ENCODE peak calls at places on chromosomes 2 and 18, in eight cellular contexts. U is cardiac muscle cell; X is thoracic aorta; N is mammary epithelial cell; S is suprapubic skin; E is CD4-positive, alpha-beta T cell; G is transverse colon; P is small intestine. A is an unnamed sample. For H3K9me3, the result is how much of the 10 kb centered on the place peaks cover.

GRCh38 chr2:153873062-153874048 is 1.6 kb downstream of the GALNT13 start:
- DNase-seq in E (no peak), P (no peak), U (no peak), G (no peak), S (no peak), X (no peak), N (no peak), A (no peak)

GRCh38 chr2:215579809-215580208 is 143.9 kb upstream of the FN1 start:
- DNase-seq in N (peak), P (no peak), E (no peak), G (no peak), X (no peak), S (no peak), U (peak), A (no peak)

GRCh38 chr18:69622961-69623360 is 222.3 kb downstream of the DOK6 start:
- DNase-seq in N (no peak), E (no peak), X (no peak), S (no peak), P (no peak), G (no peak), U (no peak), A (no peak)

GRCh38 chr2:48572797-48573196 is 42.8 kb downstream of the STON1 start:
- DNase-seq in P (no peak), U (no peak), S (no peak), E (no peak), X (no peak), N (no peak), G (no peak), A (no peak)

GRCh38 chr2:188524519-188525113 is 232.9 kb downstream of the GULP1 start:
- DNase-seq in E (no peak), X (no peak), N (peak), S (no peak), G (peak), U (peak), P (peak), A (no peak)

GRCh38 chr18:68428026-68428425 is 286.9 kb downstream of the TMX3 start:
- DNase-seq in S (no peak), G (no peak), X (no peak), U (peak), E (no peak), N (peak), P (no peak), A (no peak)

GRCh38 chr2:8679827-8680731 is 1.8 kb upstream of the ID2 start:
- DNase-seq in U (peak), X (no peak), G (peak), S (no peak), P (peak), E (no peak), N (no peak), A (no peak)

GRCh38 chr2:196971574-196972279 is 45.2 kb upstream of the PGAP1 start:
- DNase-seq in U (no peak), X (no peak), G (no peak), E (no peak), P (no peak), N (no peak), S (no peak), A (no peak)

GRCh38 chr2:25567406-25567805 is 106.0 kb downstream of the DTNB start:
- DNase-seq in X (no peak), P (peak), S (no peak), N (peak), G (no peak), U (peak), E (no peak), A (no peak)

GRCh38 chr2:120546077-120546864 is 189.4 kb upstream of the GLI2 start:
- DNase-seq in N (no peak), P (peak), G (peak), E (no peak), S (peak), U (peak), X (peak), A (no peak)

GRCh38 chr2:112142525-112143078 is 4.4 kb downstream of the FBLN7 start:
- DNase-seq in S (no peak), G (no peak), U (no peak), E (no peak), N (no peak), P (no peak), X (no peak), A (no peak)

GRCh38 chr2:107738268-107738667 is 88.4 kb upstream of the RGPD4 start:
- DNase-seq in U (no peak), N (no peak), P (no peak), X (no peak), S (no peak), E (no peak), G (no peak), A (no peak)

GRCh38 chr2:39981877-39982276 is 202.8 kb upstream of the THUMPD2 start:
- DNase-seq in U (no peak), G (no peak), P (no peak), E (no peak), N (no peak), S (no peak), X (no peak), A (no peak)

GRCh38 chr2:150011336-150011735 is 423.8 kb upstream of the MMADHC start:
- DNase-seq in X (no peak), P (no peak), G (no peak), S (no peak), N (no peak), E (no peak), U (peak), A (no peak)

GRCh38 chr2:162243305-162243693 is at the start of gene FAP:
- DNase-seq in X (no peak), E (no peak), G (no peak), S (no peak), U (peak), P (no peak), N (peak), A (no peak)

GRCh38 chr2:240405654-240406313 is 29.7 kb upstream of the GPC1 start:
- DNase-seq in N (no peak), U (no peak), S (peak), G (no peak), X (no peak), E (no peak), P (no peak), A (peak)

GRCh38 chr2:112020561-112020960 is 34.5 kb upstream of the TMEM87B start:
- DNase-seq in E (no peak), U (no peak), X (no peak), N (no peak), G (no peak), S (no peak), P (no peak), A (no peak)

GRCh38 chr2:38973266-38973665 is 83.6 kb downstream of the ARHGEF33 start:
- DNase-seq in G (no peak), E (no peak), S (no peak), U (no peak), X (no peak), N (no peak), P (no peak), A (no peak)

GRCh38 chr2:120075545-120075944 is 62.7 kb downstream of the EPB41L5 start:
- DNase-seq in X (no peak), U (no peak), E (no peak), G (no peak), S (no peak), P (no peak), N (no peak), A (no peak)

GRCh38 chr2:128304715-128305554 is 13.7 kb downstream of the HS6ST1 start:
- DNase-seq in S (no peak), E (no peak), G (peak), P (no peak), N (peak), X (no peak), U (peak), A (no peak)

GRCh38 chr18:25737710-25738251 is 352.6 kb downstream of the SS18 start:
- DNase-seq in G (no peak), N (peak), X (no peak), S (no peak), U (peak), E (no peak), P (no peak), A (no peak)

GRCh38 chr2:122322815-122323214 is 567.4 kb downstream of the TSN start:
- DNase-seq in N (no peak), U (no peak), X (no peak), E (no peak), S (no peak), G (no peak), P (no peak), A (no peak)

GRCh38 chr2:151791545-151791944 is 36.7 kb downstream of the ARL5A start:
- DNase-seq in X (no peak), N (no peak), E (no peak), S (no peak), G (no peak), U (no peak), P (no peak), A (no peak)

GRCh38 chr18:21656402-21656801 is 44.3 kb downstream of the SNRPD1 start:
- DNase-seq in P (no peak), S (no peak), G (no peak), E (no peak), N (no peak), U (peak), X (no peak), A (no peak)

GRCh38 chr2:54831480-54831879 is 108.0 kb downstream of the EML6 start:
- DNase-seq in P (no peak), S (no peak), N (no peak), U (no peak), E (no peak), G (no peak), X (no peak), A (no peak)

GRCh38 chr2:238498188-238498587 is 71.5 kb downstream of the ASB1 start:
- DNase-seq in G (no peak), X (no peak), U (no peak), S (peak), E (no peak), N (no peak), P (no peak), A (no peak)

GRCh38 chr2:12676771-12677170 is 40.0 kb upstream of the TRIB2 start:
- DNase-seq in N (no peak), S (no peak), G (no peak), E (no peak), X (no peak), P (peak), U (no peak), A (no peak)

GRCh38 chr18:29154196-29154757 is 977.3 kb upstream of the CDH2 start:
- DNase-seq in N (peak), G (no peak), U (peak), P (no peak), E (no peak), X (no peak), S (no peak), A (no peak)

GRCh38 chr2:234858134-234858533 is 93.7 kb upstream of the SH3BP4 start:
- DNase-seq in G (no peak), E (no peak), N (no peak), S (no peak), X (no peak), U (no peak), P (no peak), A (no peak)

GRCh38 chr2:234293973-234294372 is 202.9 kb downstream of the ARL4C start:
- DNase-seq in G (no peak), N (peak), S (no peak), P (no peak), U (no peak), E (no peak), X (no peak), A (no peak)

GRCh38 chr2:117470311-117471095 is 344.0 kb upstream of the DDX18 start:
- DNase-seq in G (peak), P (peak), X (no peak), S (no peak), U (no peak), N (no peak), E (no peak), A (no peak)

GRCh38 chr2:124915567-124915966 is 890.5 kb downstream of the CNTNAP5 start:
- DNase-seq in S (no peak), E (no peak), G (no peak), P (no peak), X (no peak), N (no peak), U (no peak), A (no peak)

GRCh38 chr18:47931707-47932103 is 1.2 kb upstream of the SMAD2 start:
- DNase-seq in G (peak), E (no peak), U (peak), S (no peak), N (no peak), X (no peak), P (peak), A (no peak)

GRCh38 chr2:54558976-54559410 is 102.9 kb downstream of the SPTBN1 start:
- DNase-seq in X (no peak), G (no peak), P (no peak), U (no peak), S (no peak), N (no peak), E (no peak), A (no peak)

GRCh38 chr2:77479895-77480294 is 42.3 kb downstream of the LRRTM4 start:
- DNase-seq in P (no peak), E (no peak), X (no peak), N (no peak), S (no peak), U (no peak), G (no peak), A (no peak)

GRCh38 chr2:33340265-33340664 is 136.2 kb upstream of the RASGRP3 start:
- DNase-seq in G (peak), S (peak), E (no peak), P (no peak), X (peak), N (no peak), U (peak), A (no peak)

GRCh38 chr18:46488472-46489213 is 168.4 kb downstream of the LOXHD1 start:
- DNase-seq in X (no peak), S (no peak), N (no peak), U (no peak), E (no peak), P (no peak), G (no peak), A (no peak)

GRCh38 chr2:58757971-58758370 is 516.8 kb upstream of the FANCL start:
- DNase-seq in P (no peak), E (no peak), U (no peak), N (no peak), X (no peak), S (no peak), G (no peak), A (no peak)

GRCh38 chr2:222174450-222174849 is 124.3 kb downstream of the PAX3 start:
- DNase-seq in P (no peak), N (no peak), G (no peak), E (no peak), U (no peak), X (no peak), S (no peak), A (no peak)

GRCh38 chr2:172172513-172173217 is 70.0 kb upstream of the DLX2 start:
- DNase-seq in P (peak), G (peak), E (peak), N (peak), X (no peak), U (peak), S (no peak), A (peak)

DNA sequence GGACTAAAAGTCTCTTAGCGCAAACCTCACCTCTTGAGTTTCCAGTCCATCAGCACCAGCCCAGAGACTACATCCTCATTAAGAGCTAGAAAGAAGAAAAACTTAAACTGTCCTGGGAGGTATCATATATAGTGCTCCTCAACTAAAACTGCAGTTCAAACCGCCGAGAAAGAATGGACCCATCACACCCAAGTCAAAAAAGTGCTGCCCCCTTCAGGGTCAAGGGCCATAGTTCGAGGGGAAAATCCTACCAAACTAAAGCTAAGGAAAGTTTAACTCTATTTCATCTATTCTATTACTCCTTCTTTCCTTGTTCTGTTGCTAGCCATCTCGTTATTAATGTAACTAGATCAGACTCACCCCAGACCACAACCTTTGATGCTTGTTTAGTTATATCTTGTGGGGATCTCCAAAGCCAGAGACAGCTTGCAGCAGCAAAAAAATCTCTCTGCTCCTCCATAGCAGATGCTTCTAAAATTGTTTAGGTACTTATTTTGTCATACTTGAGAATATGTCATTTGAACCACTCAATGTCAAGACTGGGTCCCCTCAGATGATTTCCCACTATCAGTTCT is 134.5 kb upstream of the RMP24 start:
- DNase-seq in E (no peak), X (no peak), G (no peak), N (no peak), U (no peak), S (no peak), P (no peak), A (no peak)
- H3K9me3 ChIP-seq in E (under half), X (under half), G (under half), N (under half), U (under half), S (under half), P (under half), A (under half)

GRCh38 chr2:108918156-108918845 is 70.7 kb downstream of the EDAR start:
- DNase-seq in E (no peak), X (no peak), N (no peak), U (no peak), G (no peak), P (no peak), S (peak), A (no peak)
- H3K9me3 ChIP-seq in E (under half), X (under half), N (under half), U (under half), G (under half), P (under half), S (under half), A (under half)

GRCh38 chr18:78514910-78515670 is 464.5 kb upstream of the SALL3 start:
- DNase-seq in N (no peak), P (no peak), S (peak), X (no peak), U (no peak), G (no peak), E (no peak), A (no peak)

GRCh38 chr18:78511666-78512065 is 468.0 kb upstream of the SALL3 start:
- DNase-seq in G (no peak), X (no peak), S (peak), N (no peak), E (no peak), P (no peak), U (no peak), A (no peak)

GRCh38 chr18:78510636-78511035 is 469.0 kb upstream of the SALL3 start:
- DNase-seq in E (no peak), P (no peak), U (no peak), N (no peak), G (no peak), S (peak), X (no peak), A (no peak)

GRCh38 chr18:78507217-78507616 is 472.4 kb upstream of the SALL3 start:
- DNase-seq in G (no peak), X (no peak), N (no peak), U (no peak), E (no peak), S (no peak), P (no peak), A (no peak)

DNA sequence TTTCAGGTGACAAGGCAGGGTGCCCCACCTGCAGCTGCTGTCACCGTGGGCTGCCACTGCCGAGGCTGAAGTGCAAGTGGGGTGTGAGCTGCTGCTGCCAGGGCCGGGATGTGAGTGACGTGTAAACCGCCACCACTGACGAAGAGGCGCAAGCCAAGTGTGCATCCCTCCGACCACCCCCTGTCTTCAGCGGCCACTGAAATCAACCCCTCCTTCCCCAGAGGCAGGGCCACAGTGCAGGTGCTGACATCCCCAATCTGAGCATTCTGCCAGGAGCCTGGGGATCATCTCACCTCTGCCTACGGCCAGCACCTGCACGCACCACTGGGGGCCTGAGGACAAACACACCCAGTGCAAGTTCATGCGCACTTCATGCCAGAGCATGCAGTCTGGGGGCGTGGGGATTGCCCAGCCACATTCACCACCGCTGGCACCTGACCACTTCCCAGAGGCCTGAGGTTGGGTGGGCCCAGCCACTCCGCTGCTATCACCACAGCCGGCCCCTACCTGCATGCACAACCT is 467.5 kb upstream of the SALL3 start:
- DNase-seq in U (no peak), S (peak), N (no peak), P (no peak), E (no peak), X (no peak), G (no peak), A (no peak)
- H3K9me3 ChIP-seq in U (under half), S (under half), N (under half), P (under half), E (under half), X (under half), G (under half), A (under half)

GRCh38 chr18:79896746-79897145 is 54.7 kb downstream of the SLC66A2 start:
- DNase-seq in G (no peak), E (no peak), X (no peak), U (no peak), P (no peak), S (no peak), N (no peak), A (no peak)
- H3K9me3 ChIP-seq in G (under half), E (under half), X (half or more), U (under half), P (under half), S (under half), N (half or more), A (under half)

GRCh38 chr2:95215018-95215612 is 7.8 kb downstream of the ZNF892 start:
- DNase-seq in X (no peak), E (no peak), S (no peak), N (no peak), G (no peak), U (peak), P (no peak), A (no peak)
- H3K9me3 ChIP-seq in X (half or more), E (half or more), S (half or more), N (half or more), G (half or more), U (under half), P (under half), A (half or more)

A was measured in T-helper 17 cell.